ENCODE peak calls at places on chromosome 13, in four cellular contexts. T, C, Q and V are unnamed samples.

GRCh38 chr13:106033634-106034033 is 501.8 kb downstream of the EFNB2 start:
- DNase-seq in C (no peak), T (no peak), Q (peak), V (peak)

GRCh38 chr13:34730966-34731365 is 211.1 kb upstream of the NBEA start:
- DNase-seq in C (no peak), Q (no peak), T (no peak), V (no peak)

GRCh38 chr13:91242652-91243051 is 104.8 kb upstream of the MIR17HG start:
- DNase-seq in T (no peak), C (no peak), Q (no peak), V (no peak)

GRCh38 chr13:112657850-112658445 is 31.9 kb upstream of the ATP11A start:
- DNase-seq in C (peak), T (no peak), Q (peak), V (peak)

GRCh38 chr13:23866420-23867026 is 22.7 kb downstream of the MIPEP start:
- DNase-seq in Q (no peak), C (no peak), T (no peak), V (no peak)

GRCh38 chr13:39047560-39047959 is 9.3 kb downstream of the NHLRC3 start:
- DNase-seq in T (no peak), C (no peak), Q (no peak), V (no peak)

GRCh38 chr13:100069278-100069677 is 19.6 kb upstream of the PCCA start:
- DNase-seq in C (peak), Q (peak), T (no peak), V (peak)

GRCh38 chr13:50222569-50223332 is 207.5 kb downstream of the KCNRG start:
- DNase-seq in C (no peak), Q (peak), T (no peak), V (peak)

GRCh38 chr13:97367016-97367415 is 67.0 kb upstream of the RAP2A start:
- DNase-seq in Q (peak), T (no peak), C (no peak), V (peak)

GRCh38 chr13:97366172-97366688 is 67.7 kb upstream of the RAP2A start:
- DNase-seq in C (no peak), Q (no peak), T (no peak), V (no peak)

GRCh38 chr13:97369269-97369893 is 64.6 kb upstream of the RAP2A start:
- DNase-seq in C (no peak), Q (no peak), T (no peak), V (no peak)

GRCh38 chr13:97364827-97365226 is 69.1 kb upstream of the RAP2A start:
- DNase-seq in Q (no peak), C (no peak), T (no peak), V (no peak)

GRCh38 chr13:97367427-97367826 is 66.5 kb upstream of the RAP2A start:
- DNase-seq in Q (peak), C (peak), T (no peak), V (peak)
- H3K4me3 ChIP-seq in Q (no peak), C (no peak), T (no peak), V (peak)

DNA sequence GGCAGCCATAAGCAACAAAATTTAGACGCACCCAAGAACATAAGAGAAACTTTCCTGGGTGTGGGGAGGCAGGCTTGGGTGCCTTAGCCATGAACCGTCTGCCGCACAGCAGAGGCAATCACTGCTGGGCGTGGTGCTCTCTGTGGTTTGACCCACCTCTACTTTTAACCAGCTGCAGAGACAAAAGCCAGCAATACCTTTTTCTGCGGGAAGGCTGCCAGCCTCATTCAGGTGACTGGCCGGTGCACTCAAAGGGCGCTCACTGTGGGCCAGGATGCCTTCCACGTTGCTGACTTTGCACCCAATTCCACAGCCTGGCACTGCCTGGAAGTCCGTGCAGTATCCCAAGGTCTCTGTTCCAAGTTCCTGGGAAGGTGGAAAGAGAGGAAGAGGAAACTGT is 69.1 kb downstream of the ATP7B start:
- DNase-seq in T (no peak), Q (no peak), C (no peak), V (no peak)
- H3K4me3 ChIP-seq in T (no peak), Q (no peak), C (no peak), V (no peak)

DNA sequence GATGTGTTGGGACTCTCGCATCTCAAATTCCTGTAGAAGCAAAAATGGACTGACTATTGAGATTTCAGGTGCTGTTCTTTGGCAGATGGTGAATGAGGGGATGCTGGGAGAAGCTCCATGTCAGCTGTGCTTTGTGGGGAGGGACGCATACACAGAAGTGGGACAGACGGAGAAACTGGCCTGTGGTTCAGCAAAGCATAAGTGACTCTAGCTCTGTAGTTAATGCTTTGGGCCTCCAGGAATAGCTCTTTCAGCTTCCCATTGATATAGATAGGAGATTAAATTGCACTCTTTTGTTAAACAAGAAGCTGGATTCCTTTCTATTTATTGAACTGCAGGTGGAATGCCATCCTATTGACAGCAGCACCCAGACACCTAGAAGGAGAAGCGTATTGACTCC is 194.6 kb upstream of the RNF113B start:
- DNase-seq in Q (no peak), T (no peak), C (no peak), V (no peak)
- H3K4me3 ChIP-seq in Q (no peak), T (no peak), C (no peak), V (no peak)

GRCh38 chr13:40982772-40983171 is 36.3 kb downstream of the ELF1 start:
- DNase-seq in T (peak), C (no peak), Q (no peak), V (peak)

GRCh38 chr13:40981949-40982348 is 37.2 kb downstream of the ELF1 start:
- DNase-seq in C (no peak), Q (no peak), T (no peak), V (no peak)

GRCh38 chr13:40980466-40980865 is 38.6 kb downstream of the ELF1 start:
- DNase-seq in Q (no peak), T (peak), C (no peak), V (no peak)

GRCh38 chr13:40983269-40983668 is 35.8 kb downstream of the ELF1 start:
- DNase-seq in C (no peak), T (no peak), Q (no peak), V (no peak)

GRCh38 chr13:40981361-40981760 is 37.8 kb downstream of the ELF1 start:
- DNase-seq in Q (no peak), T (peak), C (no peak), V (no peak)
- H3K4me3 ChIP-seq in Q (no peak), T (peak), C (no peak), V (no peak)